ENCODE peak calls at places on chromosomes 5 and 9, in four cellular contexts. K, G, C and I are unnamed samples.

GRCh38 chr5:126368239-126368812 is 54.9 kb upstream of the GRAMD2B start:
- DNase-seq in C (peak), G (no peak), K (no peak), I (peak)

GRCh38 chr9:121324316-121324715 is 45.7 kb downstream of the STOM start:
- DNase-seq in C (no peak), K (no peak), G (no peak), I (no peak)

GRCh38 chr5:78648359-78649219 is at the start of gene LHFPL2:
- DNase-seq in C (peak), G (peak), K (no peak), I (peak)

GRCh38 chr9:70020217-70020616 is 23.4 kb upstream of the MAMDC2 start:
- DNase-seq in C (no peak), G (no peak), K (no peak), I (peak)

GRCh38 chr5:96381526-96381925 is 51.5 kb downstream of the PCSK1 start:
- DNase-seq in C (no peak), G (no peak), K (no peak), I (no peak)

GRCh38 chr5:14810941-14811573 is 60.5 kb downstream of the ANKH start:
- DNase-seq in G (no peak), K (no peak), C (no peak), I (no peak)

GRCh38 chr5:17443333-17444125 is 54.5 kb upstream of the TAF11L2 start:
- DNase-seq in G (no peak), K (no peak), C (no peak), I (peak)

GRCh38 chr5:38060354-38060753 is 198.0 kb upstream of the EGFLAM start:
- DNase-seq in K (no peak), G (peak), C (peak), I (no peak)

GRCh38 chr9:3001311-3001710 is 157.4 kb upstream of the PUM3 start:
- DNase-seq in G (no peak), K (no peak), C (no peak), I (no peak)

GRCh38 chr5:109411627-109412026 is 1.9 kb upstream of the PJA2 start:
- DNase-seq in K (peak), C (peak), G (peak), I (no peak)

GRCh38 chr5:24786108-24786507 is 141.3 kb upstream of the CDH10 start:
- DNase-seq in G (no peak), C (no peak), K (no peak), I (no peak)

GRCh38 chr5:78751872-78752271 is 103.3 kb upstream of the LHFPL2 start:
- DNase-seq in K (no peak), G (no peak), C (peak), I (no peak)

GRCh38 chr5:164941102-164941501 is 1435.7 kb downstream of the MAT2B start:
- DNase-seq in C (peak), K (no peak), G (no peak), I (no peak)

GRCh38 chr9:72888032-72888431 is 64.8 kb downstream of the ALDH1A1 start:
- DNase-seq in G (no peak), C (no peak), K (no peak), I (no peak)

GRCh38 chr5:172756764-172757393 is 14.1 kb downstream of the DUSP1 start:
- DNase-seq in G (no peak), K (no peak), C (no peak), I (no peak)

GRCh38 chr9:96605328-96605727 is 14.3 kb downstream of the CDC14B start:
- DNase-seq in G (no peak), C (no peak), K (no peak), I (no peak)

GRCh38 chr5:77776606-77777206 is 567 bp upstream of the TBCA start:
- DNase-seq in G (no peak), K (no peak), C (peak), I (no peak)

GRCh38 chr9:91890662-91891061 is 59.4 kb downstream of the ROR2 start:
- DNase-seq in C (no peak), G (no peak), K (no peak), I (no peak)

GRCh38 chr5:65262094-65262493 is 219.6 kb downstream of the ADAMTS6 start:
- DNase-seq in C (no peak), G (peak), K (no peak), I (no peak)

GRCh38 chr9:450561-450960 is 235.9 kb downstream of the DOCK8 start:
- DNase-seq in C (no peak), K (no peak), G (peak), I (no peak)

GRCh38 chr5:132408456-132408855 is 38.9 kb downstream of the SLC22A5 start:
- DNase-seq in G (no peak), K (no peak), C (no peak), I (no peak)

GRCh38 chr5:95352686-95353085 is 38.5 kb upstream of the FAM81B start:
- DNase-seq in G (no peak), K (no peak), C (no peak), I (no peak)

GRCh38 chr5:154610321-154611154 is 132.5 kb upstream of the HAND1 start:
- DNase-seq in C (peak), G (peak), K (peak), I (peak)

GRCh38 chr9:72718503-72718902 is 197.1 kb downstream of the TMC1 start:
- DNase-seq in G (no peak), C (no peak), K (no peak), I (peak)

GRCh38 chr5:43191740-43192557 is at the start of gene NIM1K:
- DNase-seq in G (peak), C (peak), K (no peak), I (peak)

GRCh38 chr5:17727212-17727611 is 93.0 kb downstream of the TAF11L14 start:
- DNase-seq in C (no peak), G (no peak), K (no peak), I (no peak)

GRCh38 chr5:165334186-165334585 is 1828.8 kb downstream of the MAT2B start:
- DNase-seq in C (peak), G (peak), K (no peak), I (no peak)

GRCh38 chr5:169048568-169049125 is 252.3 kb downstream of the SLIT3 start:
- DNase-seq in G (peak), C (no peak), K (no peak), I (no peak)

GRCh38 chr5:141743652-141744333 is 61.8 kb upstream of the ARAP3 start:
- DNase-seq in K (no peak), G (no peak), C (no peak), I (peak)

GRCh38 chr9:36991516-36992134 is 42.4 kb downstream of the PAX5 start:
- DNase-seq in C (no peak), K (peak), G (no peak), I (peak)

GRCh38 chr9:120363697-120364096 is 216.3 kb downstream of the CDK5RAP2 start:
- DNase-seq in C (no peak), K (no peak), G (no peak), I (no peak)

GRCh38 chr9:79944991-79945390 is 373.2 kb downstream of the TLE4 start:
- DNase-seq in K (no peak), G (no peak), C (no peak), I (no peak)

GRCh38 chr9:84773023-84773422 is 103.5 kb downstream of the NTRK2 start:
- DNase-seq in G (peak), K (no peak), C (peak), I (no peak)

GRCh38 chr5:154797762-154798161 is 42.6 kb downstream of the LARP1 start:
- DNase-seq in C (no peak), G (peak), K (no peak), I (no peak)

GRCh38 chr9:116337015-116337414 is 183.4 kb downstream of the PAPPA start:
- DNase-seq in K (no peak), G (peak), C (peak), I (peak)

GRCh38 chr5:8615142-8615858 is 746.4 kb downstream of the MTRR start:
- DNase-seq in C (peak), K (no peak), G (no peak), I (no peak)

GRCh38 chr5:99453181-99453580 is 524.4 kb upstream of the CHD1 start:
- DNase-seq in G (no peak), C (no peak), K (no peak), I (no peak)

GRCh38 chr9:88075966-88076285 is 62.3 kb downstream of the SPATA31C2 start:
- DNase-seq in C (no peak), K (no peak), G (no peak), I (no peak)

GRCh38 chr9:89753472-89754055 is 148.8 kb downstream of the GADD45G start:
- DNase-seq in C (no peak), G (no peak), K (no peak), I (no peak)

DNA sequence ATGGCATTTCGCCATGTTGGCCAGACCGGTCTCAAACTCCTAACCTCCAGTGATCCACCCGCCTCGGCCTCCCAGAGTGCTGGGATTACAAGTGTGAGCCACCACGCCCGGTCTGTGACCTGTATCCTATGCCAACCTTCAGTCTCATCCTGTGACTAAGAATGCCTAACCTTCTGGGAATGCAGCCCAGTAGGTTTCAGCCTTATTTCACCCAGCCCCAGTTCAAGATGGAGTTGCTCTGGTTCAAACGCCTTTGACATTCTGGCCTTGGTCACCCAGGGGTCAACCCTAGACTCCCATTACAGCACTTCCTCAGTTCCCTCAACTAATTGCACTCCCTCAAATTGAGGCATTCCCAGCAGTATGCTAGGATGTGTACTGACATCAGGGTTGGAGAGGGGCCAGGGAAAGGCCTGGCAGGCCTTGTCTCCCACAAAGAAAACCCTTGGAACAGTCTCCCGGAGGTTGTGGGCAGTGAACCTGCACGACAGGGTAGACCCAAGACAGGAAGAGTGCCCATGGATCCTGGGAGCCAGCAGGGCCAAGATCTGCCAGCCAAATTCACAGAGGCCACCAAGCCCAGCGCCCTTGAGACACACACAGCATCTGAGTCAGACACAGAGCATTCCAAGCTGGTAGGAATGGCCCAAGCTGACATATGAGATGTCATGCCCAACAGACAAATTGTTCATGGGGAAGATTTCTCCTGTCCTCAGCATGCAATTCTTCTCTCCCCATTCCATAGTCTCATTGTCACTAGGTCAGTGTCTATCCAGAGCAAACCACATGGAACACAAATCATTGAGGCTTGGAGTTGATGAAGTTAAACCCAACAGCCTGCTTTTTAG is 24.9 kb upstream of the SMU1 start:
- DNase-seq in C (peak), K (no peak), G (peak), I (no peak)
- H3K9ac ChIP-seq in C (no peak), K (no peak), G (no peak), I (no peak)

GRCh38 chr9:133812077-133812868 is 74.1 kb upstream of the SARDH start:
- DNase-seq in C (no peak), G (no peak), K (no peak), I (no peak)

GRCh38 chr9:133812941-133813748 is 75.0 kb upstream of the SARDH start:
- DNase-seq in K (no peak), C (no peak), G (no peak), I (no peak)

GRCh38 chr9:133815781-133816180 is 77.6 kb upstream of the SARDH start:
- DNase-seq in C (no peak), K (no peak), G (no peak), I (no peak)

GRCh38 chr9:133813749-133814585 is 75.8 kb upstream of the SARDH start:
- DNase-seq in K (no peak), G (no peak), C (peak), I (no peak)

GRCh38 chr9:133814586-133815090 is 76.5 kb upstream of the SARDH start:
- DNase-seq in G (no peak), K (no peak), C (no peak), I (no peak)
- H3K27ac ChIP-seq in G (no peak), K (no peak), C (no peak), I (peak)

GRCh38 chr9:1453636-1454035 is 403.5 kb downstream of the DMRT2 start:
- DNase-seq in C (no peak), K (no peak), G (no peak), I (no peak)
- H3K9ac ChIP-seq in C (no peak), K (no peak), G (no peak), I (no peak)

GRCh38 chr5:157555031-157555640 is 20.4 kb downstream of the ADAM19 start:
- DNase-seq in G (no peak), K (no peak), C (no peak), I (no peak)
- H3K27ac ChIP-seq in G (peak), K (no peak), C (no peak), I (no peak)

GRCh38 chr9:113624721-113625120 is 161.2 kb downstream of the RGS3 start:
- DNase-seq in K (no peak), C (peak), G (peak), I (peak)

GRCh38 chr9:113626735-113627495 is 163.4 kb downstream of the RGS3 start:
- DNase-seq in G (no peak), K (no peak), C (no peak), I (peak)

GRCh38 chr9:113623851-113624485 is 160.4 kb downstream of the RGS3 start:
- DNase-seq in G (no peak), C (no peak), K (no peak), I (peak)

GRCh38 chr9:113622600-113623400 is 159.3 kb downstream of the RGS3 start:
- DNase-seq in C (peak), K (peak), G (peak), I (peak)

GRCh38 chr9:113625456-113625855 is 161.9 kb downstream of the RGS3 start:
- DNase-seq in C (no peak), G (no peak), K (no peak), I (no peak)
- H3K9ac ChIP-seq in C (no peak), G (peak), K (no peak), I (no peak)

GRCh38 chr9:136808781-136809158 is 1.0 kb downstream of the RABL6 start:
- DNase-seq in K (no peak), G (peak), C (peak), I (no peak)
- H3K27ac ChIP-seq in K (peak), G (peak), C (peak), I (no peak)

DNA sequence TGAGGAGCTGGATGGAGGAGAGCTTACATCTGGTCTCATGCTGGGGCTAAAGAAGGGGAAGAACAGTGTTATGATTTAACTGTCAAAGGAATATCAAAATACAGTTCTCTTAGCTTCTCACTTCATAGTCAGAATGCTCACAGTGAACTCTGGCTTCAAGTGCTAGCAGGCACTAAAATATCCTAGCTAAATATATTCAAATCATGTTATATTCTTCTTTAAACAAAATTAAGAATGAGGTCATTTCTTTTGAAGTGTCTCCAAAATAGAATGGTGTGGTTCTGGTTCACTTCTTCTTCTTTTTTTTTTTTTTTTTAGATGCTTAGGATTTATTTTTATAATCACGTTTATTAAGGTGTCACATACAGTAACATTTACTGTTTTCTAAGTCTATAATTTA is 89.4 kb downstream of the NR3C1 start:
- DNase-seq in C (no peak), G (no peak), K (no peak), I (no peak)
- H3K9ac ChIP-seq in C (peak), G (peak), K (no peak), I (no peak)

GRCh38 chr5:34685485-34686197 is 29.5 kb downstream of the RAI14 start:
- DNase-seq in K (no peak), G (peak), C (peak), I (peak)

GRCh38 chr5:34682926-34683623 is 26.9 kb downstream of the RAI14 start:
- DNase-seq in K (peak), C (peak), G (peak), I (no peak)

GRCh38 chr5:34684980-34685352 is 28.8 kb downstream of the RAI14 start:
- DNase-seq in C (no peak), K (no peak), G (no peak), I (no peak)

GRCh38 chr5:34686762-34687268 is 30.7 kb downstream of the RAI14 start:
- DNase-seq in K (peak), C (peak), G (peak), I (peak)

GRCh38 chr5:34684281-34684979 is 28.3 kb downstream of the RAI14 start:
- DNase-seq in G (peak), K (peak), C (peak), I (peak)
- H3K27ac ChIP-seq in G (peak), K (no peak), C (peak), I (peak)